ENCODE peak calls at places on chromosomes 4 and X, in ten cellular contexts. S is left lung; N is stimulated activated CD8-positive, alpha-beta memory T cell treated with anti-CD3 and anti-CD28 coated beads, Interleukin-7, amount 100 ng/mL, for 4 hours; I is T-cell; W is amygdala; B is germinal center; C is HFFc6; A is T-helper 2 cell; F is esophagus squamous epithelium; M is stimulated activated CD4-positive, alpha-beta T cell treated with anti-CD3 and anti-CD28 coated beads, Interleukin-2, amount 100 ng/mL, for 24 hours. V is an unnamed sample.

GRCh38 chrX:140918398-140919043 is 83.9 kb upstream of the SPANXB1 start:
- DNase-seq in S (no peak), N (no peak), I (peak), W (peak), B (peak), C (peak), A (no peak), F (no peak), M (peak), V (peak)

GRCh38 chr4:168353746-168354145 is 35.2 kb upstream of the DDX60 start:
- DNase-seq in S (no peak), N (no peak), I (no peak), W (no peak), B (no peak), C (no peak), A (no peak), F (no peak), M (no peak), V (no peak)

GRCh38 chrX:27163236-27163635 is 299.9 kb downstream of the PPP4R3C start:
- DNase-seq in S (no peak), N (no peak), I (no peak), W (no peak), B (no peak), C (no peak), A (no peak), F (no peak), M (no peak), V (no peak)

GRCh38 chr4:132923516-132923915 is 225.6 kb upstream of the PCDH10 start:
- DNase-seq in S (no peak), N (no peak), I (no peak), W (no peak), B (no peak), C (no peak), A (no peak), F (no peak), M (no peak), V (no peak)

GRCh38 chr4:3723232-3723642 is 42.9 kb upstream of the ADRA2C start:
- DNase-seq in S (peak), N (no peak), I (no peak), W (no peak), B (no peak), C (no peak), A (no peak), F (no peak), M (no peak), V (no peak)

GRCh38 chr4:126361287-126361686 is 1046.5 kb downstream of the FAT4 start:
- DNase-seq in S (no peak), N (no peak), I (no peak), W (no peak), B (no peak), C (no peak), A (no peak), F (no peak), M (no peak), V (no peak)

GRCh38 chr4:170374770-170375169 is 285.0 kb upstream of the AADAT start:
- DNase-seq in S (no peak), N (no peak), I (no peak), W (no peak), B (peak), C (no peak), A (no peak), F (no peak), M (no peak), V (peak)

GRCh38 chr4:90357117-90357710 is 230.0 kb downstream of the CCSER1 start:
- DNase-seq in S (no peak), N (no peak), I (no peak), W (no peak), B (no peak), C (peak), A (no peak), F (no peak), M (no peak), V (peak)

GRCh38 chr4:113449407-113449974 is 312.0 kb downstream of the CAMK2D start:
- DNase-seq in S (no peak), N (no peak), I (no peak), W (no peak), B (no peak), C (no peak), A (no peak), F (no peak), M (no peak), V (no peak)

V was measured in GM10248.